ENCODE peak calls at places on chromosome 18, in four cellular contexts. M, G, Z and B are unnamed samples.

GRCh38 chr18:80187956-80188642 is 59.2 kb downstream of the PARD6G start:
- DNase-seq in M (no peak), G (no peak), Z (no peak), B (no peak)

GRCh38 chr18:26468931-26469340 is 79.4 kb downstream of the KCTD1 start:
- DNase-seq in M (no peak), G (peak), Z (no peak), B (no peak)

GRCh38 chr18:33664528-33664927 is 86.5 kb downstream of the ASXL3 start:
- DNase-seq in M (no peak), G (no peak), Z (no peak), B (no peak)

GRCh38 chr18:37578886-37579513 is 13.4 kb upstream of the CELF4 start:
- DNase-seq in M (no peak), G (peak), Z (peak), B (peak)

GRCh38 chr18:2881490-2882195 is 34.8 kb downstream of the EMILIN2 start:
- DNase-seq in M (no peak), G (peak), Z (peak), B (peak)

GRCh38 chr18:41126541-41127235 is 828.3 kb upstream of the PIK3C3 start:
- DNase-seq in M (no peak), G (peak), Z (peak), B (peak)

GRCh38 chr18:3037423-3037915 is 24.5 kb upstream of the LPIN2 start:
- DNase-seq in M (peak), G (peak), Z (peak), B (peak)

GRCh38 chr18:68233043-68233442 is 481.9 kb downstream of the TMX3 start:
- DNase-seq in M (no peak), G (no peak), Z (no peak), B (no peak)

GRCh38 chr18:23822590-23823385 is 133.5 kb downstream of the LAMA3 start:
- DNase-seq in M (peak), G (no peak), Z (peak), B (no peak)

GRCh38 chr18:74289137-74289536 is 2.6 kb downstream of the CYB5A start:
- DNase-seq in M (peak), G (peak), Z (peak), B (peak)

GRCh38 chr18:25704096-25704870 is 352.3 kb upstream of the ZNF521 start:
- DNase-seq in M (no peak), G (no peak), Z (no peak), B (no peak)

GRCh38 chr18:44766461-44766860 is 85.8 kb downstream of the SETBP1 start:
- DNase-seq in M (no peak), G (no peak), Z (no peak), B (no peak)

GRCh38 chr18:28767781-28768211 is 590.9 kb upstream of the CDH2 start:
- DNase-seq in M (no peak), G (peak), Z (peak), B (peak)

GRCh38 chr18:76252880-76253279 is 242.2 kb downstream of the ZNF516 start:
- DNase-seq in M (no peak), G (peak), Z (peak), B (peak)
- TF ChIP-seq CTCF in M (peak), G (peak), Z (peak), B (no peak)

DNA sequence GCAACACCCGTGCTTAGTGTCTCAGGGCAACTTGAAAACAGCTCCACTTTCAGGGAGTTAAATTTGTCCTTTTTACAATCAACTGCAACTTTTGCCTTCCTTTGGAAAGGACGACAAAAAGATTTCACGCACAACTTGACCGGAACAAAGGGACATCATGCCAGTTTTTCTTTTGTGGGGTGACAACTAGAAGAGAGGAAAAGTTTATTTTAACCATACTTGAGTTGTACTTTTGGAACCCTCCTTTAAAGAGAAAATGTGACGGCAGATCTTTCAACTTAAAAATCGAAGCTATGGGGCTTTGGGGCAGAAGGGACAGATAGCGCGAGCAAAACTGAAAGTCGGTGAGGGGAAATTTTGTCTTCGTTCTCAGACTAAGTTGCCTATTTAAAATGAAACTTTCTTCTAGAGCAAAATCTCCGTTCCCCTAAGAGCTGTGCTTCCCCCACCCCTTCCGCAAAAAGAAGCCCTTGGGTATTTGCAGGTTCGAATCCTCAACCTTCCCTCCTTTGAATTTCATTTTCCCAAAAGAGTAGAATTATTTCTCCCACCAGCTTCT is 5.5 kb upstream of the ONECUT2 start:
- DNase-seq in M (no peak), G (no peak), Z (no peak), B (no peak)
- H3K4me3 ChIP-seq in M (no peak), G (no peak), Z (no peak), B (no peak)

DNA sequence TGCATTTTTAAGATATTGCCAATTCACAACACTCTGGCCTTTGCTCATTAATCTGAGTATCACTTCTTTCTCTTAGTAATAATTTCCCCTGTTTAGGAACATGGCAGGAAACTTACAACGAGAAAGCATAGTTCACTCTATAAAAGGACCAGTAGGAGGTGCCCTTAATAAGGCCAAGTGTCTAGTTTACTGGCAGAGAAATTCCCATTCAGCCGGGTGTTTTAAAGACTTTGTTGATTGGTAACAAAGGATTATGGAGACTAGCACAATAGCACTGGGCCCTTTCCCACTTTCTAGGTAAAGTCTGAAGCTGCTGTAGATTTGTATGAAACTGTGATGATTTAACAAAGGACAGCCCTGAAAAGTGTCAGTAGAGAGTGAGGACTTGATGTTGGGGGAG is 3.1 kb downstream of the DCC start:
- DNase-seq in M (no peak), G (peak), Z (peak), B (no peak)
- TF ChIP-seq CTCF in M (no peak), G (peak), Z (no peak), B (no peak)

GRCh38 chr18:59272971-59273935 is at the start of gene RAX:
- DNase-seq in M (no peak), G (peak), Z (no peak), B (no peak)
- H3K4me3 ChIP-seq in M (no peak), G (no peak), Z (no peak), B (no peak)

GRCh38 chr18:47772374-47773248 is 157.8 kb downstream of the SMAD2 start:
- DNase-seq in M (peak), G (peak), Z (peak), B (peak)

GRCh38 chr18:47779381-47779780 is 151.1 kb downstream of the SMAD2 start:
- DNase-seq in M (peak), G (no peak), Z (no peak), B (peak)

GRCh38 chr18:47777626-47778025 is 152.8 kb downstream of the SMAD2 start:
- DNase-seq in M (no peak), G (no peak), Z (no peak), B (no peak)

GRCh38 chr18:47773931-47774330 is 156.5 kb downstream of the SMAD2 start:
- DNase-seq in M (no peak), G (no peak), Z (no peak), B (no peak)

GRCh38 chr18:47775961-47776360 is 154.5 kb downstream of the SMAD2 start:
- DNase-seq in M (no peak), G (peak), Z (peak), B (peak)
- TF ChIP-seq CTCF in M (peak), G (peak), Z (peak), B (peak)

DNA sequence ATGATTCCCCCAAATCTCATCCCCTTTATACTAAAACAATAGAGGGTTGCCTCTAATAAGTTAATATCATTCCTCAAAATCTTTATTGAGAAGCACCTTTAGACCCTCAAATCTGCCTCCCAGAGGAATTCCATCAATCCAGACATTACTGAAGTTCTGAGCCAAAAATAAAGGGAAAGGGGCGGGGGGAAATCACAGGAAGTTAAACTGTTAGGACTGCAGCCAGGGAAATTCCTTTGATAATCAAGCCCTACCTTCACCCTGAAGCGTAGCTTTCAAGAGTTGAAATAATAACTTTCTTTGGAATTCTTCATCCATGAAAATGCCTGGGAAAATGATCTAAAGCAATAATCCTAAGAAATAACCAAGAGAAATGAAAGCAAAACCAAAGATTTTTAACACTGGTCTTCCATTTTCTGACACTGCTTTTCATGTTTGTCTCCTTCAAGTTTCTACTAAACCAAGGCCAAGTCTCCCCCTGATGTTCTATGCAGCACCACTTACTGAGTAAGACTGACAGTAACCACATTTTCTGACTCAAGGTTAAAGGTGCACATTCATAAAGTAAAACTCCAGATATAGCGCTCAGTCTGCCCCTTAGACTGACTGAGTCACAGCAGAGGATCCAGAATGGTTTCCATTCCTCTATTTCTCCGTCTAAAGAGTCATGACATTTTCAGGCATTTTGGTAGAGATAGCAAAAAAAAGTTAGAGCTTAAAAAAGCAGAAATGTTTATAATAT is 78.2 kb downstream of the TCF4 start:
- DNase-seq in M (no peak), G (peak), Z (peak), B (peak)
- H3K4me3 ChIP-seq in M (no peak), G (peak), Z (peak), B (peak)

GRCh38 chr18:31565345-31565744 is 26.3 kb upstream of the TTR start:
- DNase-seq in M (no peak), G (no peak), Z (no peak), B (no peak)

GRCh38 chr18:31562726-31563125 is 29.0 kb upstream of the TTR start:
- DNase-seq in M (no peak), G (no peak), Z (no peak), B (no peak)

GRCh38 chr18:31566576-31567306 is 24.9 kb upstream of the TTR start:
- DNase-seq in M (no peak), G (no peak), Z (no peak), B (no peak)

GRCh38 chr18:31565782-31566512 is 25.7 kb upstream of the TTR start:
- DNase-seq in M (no peak), G (no peak), Z (no peak), B (no peak)

GRCh38 chr18:31563778-31564177 is 27.9 kb upstream of the TTR start:
- DNase-seq in M (no peak), G (peak), Z (no peak), B (peak)
- TF ChIP-seq CTCF in M (peak), G (no peak), Z (no peak), B (no peak)